ENCODE peak calls at places on chromosomes 11 and 22, in seven cellular contexts. Y is H7, C is K562, G is fibroblast of mammary gland, A is psoas muscle, U is stomach, V is DND-41. Z is an unnamed sample.

GRCh38 chr11:119148855-119149370 is at the start of gene ABCG4:
- DNase-seq in C (peak), A (peak), U (peak), Y (peak), G (no peak), V (peak), Z (no peak)

GRCh38 chr11:69492201-69492991 is 10.9 kb downstream of the LINC01488 start:
- DNase-seq in C (no peak), Y (peak), A (peak), G (peak), U (no peak), V (no peak), Z (peak)

GRCh38 chr11:93547028-93547427 is 3.8 kb upstream of the SMCO4 start:
- DNase-seq in Y (no peak), U (no peak), A (no peak), V (no peak), G (no peak), C (no peak), Z (no peak)

GRCh38 chr22:22201185-22201924 is 43.2 kb upstream of the VPREB1 start:
- DNase-seq in U (peak), V (peak), Y (peak), A (peak), C (peak), G (peak), Z (no peak)

GRCh38 chr22:25700996-25701815 is 40.8 kb upstream of the MYO18B start:
- DNase-seq in C (no peak), G (peak), V (peak), Y (no peak), A (peak), U (no peak), Z (peak)

GRCh38 chr22:39243443-39244072 is 1.2 kb downstream of the PDGFB start:
- DNase-seq in U (no peak), Y (peak), G (no peak), A (no peak), C (no peak), V (no peak), Z (no peak)

GRCh38 chr11:118749429-118749828 is 41.5 kb downstream of the DDX6 start:
- DNase-seq in U (no peak), G (no peak), C (no peak), A (no peak), Y (no peak), V (no peak), Z (no peak)

GRCh38 chr11:20337526-20338154 is 25.9 kb upstream of the HTATIP2 start:
- DNase-seq in C (no peak), G (peak), Y (peak), V (peak), A (no peak), U (no peak), Z (no peak)

GRCh38 chr22:42844756-42845155 is 12.3 kb downstream of the ARFGAP3 start:
- DNase-seq in G (peak), C (no peak), V (no peak), A (no peak), Y (no peak), U (no peak), Z (no peak)

GRCh38 chr22:26798433-26799065 is 141.2 kb downstream of the MIAT start:
- DNase-seq in C (no peak), G (no peak), V (no peak), U (no peak), Y (peak), A (no peak), Z (no peak)

GRCh38 chr11:29564501-29564900 is 452.3 kb downstream of the KCNA4 start:
- DNase-seq in U (no peak), C (no peak), Y (no peak), A (no peak), V (no peak), G (no peak), Z (no peak)

GRCh38 chr11:134346101-134346975 is 14.6 kb downstream of the GLB1L2 start:
- DNase-seq in U (no peak), Y (peak), A (no peak), C (no peak), V (peak), G (no peak), Z (no peak)

GRCh38 chr22:40728731-40729189 is 49.5 kb downstream of the MCHR1 start:
- DNase-seq in A (no peak), C (no peak), V (peak), Y (no peak), U (peak), G (no peak), Z (peak)

GRCh38 chr11:81987829-81988472 is 745.7 kb downstream of the FAM181B start:
- DNase-seq in U (no peak), C (no peak), G (peak), V (no peak), Y (no peak), A (no peak), Z (peak)

GRCh38 chr11:94330789-94331188 is 26.4 kb downstream of the IZUMO1R start:
- DNase-seq in Y (no peak), G (peak), V (no peak), C (no peak), U (no peak), A (no peak), Z (no peak)

GRCh38 chr11:93952082-93952780 is 68.9 kb upstream of the HEPHL1 start:
- DNase-seq in G (no peak), V (no peak), U (no peak), A (no peak), Y (no peak), C (no peak), Z (no peak)

GRCh38 chr11:35549787-35550186 is 24.4 kb upstream of the PAMR1 start:
- DNase-seq in V (no peak), A (no peak), C (no peak), G (peak), Y (peak), U (no peak), Z (peak)

GRCh38 chr11:102407901-102408300 is 44.7 kb downstream of the TMEM123 start:
- DNase-seq in C (no peak), V (no peak), Y (no peak), A (no peak), G (no peak), U (no peak), Z (no peak)

GRCh38 chr11:64173616-64174355 is 7.9 kb upstream of the MACROD1 start:
- DNase-seq in U (no peak), A (no peak), V (no peak), Y (no peak), C (no peak), G (peak), Z (no peak)

GRCh38 chr22:21590809-21591641 is 23.5 kb downstream of the UBE2L3 start:
- DNase-seq in U (no peak), V (no peak), Y (no peak), A (no peak), G (no peak), C (no peak), Z (no peak)

GRCh38 chr22:43901976-43902643 is 10.3 kb upstream of the PNPLA5 start:
- DNase-seq in C (no peak), A (no peak), G (peak), V (no peak), U (no peak), Y (no peak), Z (peak)

GRCh38 chr11:62104816-62105610 is 18.8 kb upstream of the INCENP start:
- DNase-seq in Y (no peak), V (no peak), U (no peak), C (peak), A (no peak), G (peak), Z (peak)

GRCh38 chr22:36360871-36361383 is 26.8 kb downstream of the MYH9 start:
- DNase-seq in Y (no peak), U (no peak), V (no peak), G (no peak), C (no peak), A (no peak), Z (peak)

GRCh38 chr11:134580635-134581025 is 168.6 kb upstream of the B3GAT1 start:
- DNase-seq in A (no peak), C (no peak), U (no peak), G (no peak), V (peak), Y (peak), Z (no peak)

GRCh38 chr11:115566185-115566765 is 62.1 kb upstream of the CADM1 start:
- DNase-seq in V (no peak), U (no peak), A (no peak), C (no peak), G (no peak), Y (no peak), Z (no peak)

GRCh38 chr11:76266269-76266668 is 60.0 kb upstream of the WNT11 start:
- DNase-seq in V (no peak), Y (no peak), G (peak), A (no peak), C (no peak), U (no peak), Z (peak)

GRCh38 chr11:62539238-62539925 is 7.2 kb downstream of the AHNAK start:
- DNase-seq in A (peak), Y (peak), U (peak), G (peak), V (no peak), C (peak), Z (peak)

GRCh38 chr22:47205562-47205961 is 443.1 kb downstream of the TBC1D22A start:
- DNase-seq in G (no peak), C (no peak), A (no peak), V (no peak), U (peak), Y (no peak), Z (no peak)

GRCh38 chr22:49013707-49014106 is 814.0 kb downstream of the BRD1 start:
- DNase-seq in C (no peak), A (no peak), V (no peak), G (no peak), U (peak), Y (peak), Z (no peak)

GRCh38 chr22:50347157-50347556 is 4.0 kb downstream of the PPP6R2 start:
- DNase-seq in U (no peak), C (peak), G (no peak), A (no peak), V (no peak), Y (no peak), Z (no peak)
- H3K4me3 ChIP-seq in U (peak), C (no peak), G (no peak), A (no peak), V (no peak), Y (no peak), Z (no peak)

DNA sequence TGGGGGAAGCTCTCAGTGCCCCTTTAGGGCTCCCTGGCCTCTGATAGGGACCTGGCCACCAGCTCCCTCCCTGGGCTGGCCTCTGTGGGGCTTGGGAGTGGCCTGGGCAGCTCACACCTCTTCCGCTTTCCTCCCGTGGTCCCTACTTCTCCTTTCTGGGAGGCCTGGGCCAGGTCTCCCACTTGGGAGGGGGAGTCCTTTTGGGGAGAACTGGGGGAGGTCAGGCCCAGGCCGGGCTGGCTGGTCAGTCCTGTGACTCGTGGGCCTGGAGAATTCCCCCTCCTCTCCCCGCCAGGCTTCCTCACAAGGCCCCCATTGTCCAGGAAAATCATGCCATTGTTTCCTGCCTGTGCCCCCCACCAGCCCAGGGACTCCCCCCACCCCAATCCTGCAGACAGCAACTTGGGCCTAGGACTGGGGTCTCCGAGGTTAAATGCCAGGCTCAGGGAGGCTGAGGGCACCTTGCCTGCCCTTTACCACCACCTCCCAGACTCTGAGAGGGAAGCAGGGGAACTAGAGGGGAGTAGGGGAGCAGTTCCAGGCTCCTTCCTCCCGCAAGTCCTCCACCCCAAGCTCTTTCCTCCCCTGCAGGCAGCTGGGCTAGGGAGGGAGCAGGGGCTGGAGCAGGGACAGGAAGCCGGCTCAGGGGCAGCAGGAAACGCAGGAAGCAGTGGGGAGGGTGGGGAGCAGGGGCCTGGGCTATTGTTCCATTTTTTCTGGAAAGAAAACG is 2.8 kb downstream of the MAP3K11 start:
- DNase-seq in A (no peak), U (no peak), V (no peak), C (no peak), Y (peak), G (no peak), Z (no peak)
- H3K4me3 ChIP-seq in A (peak), U (peak), V (no peak), C (peak), Y (no peak), G (peak), Z (peak)

GRCh38 chr11:44674809-44675208 is 52.0 kb upstream of the TSPAN18 start:
- DNase-seq in G (no peak), V (no peak), A (no peak), U (no peak), C (no peak), Y (no peak), Z (no peak)

GRCh38 chr11:44670814-44671213 is 55.9 kb upstream of the TSPAN18 start:
- DNase-seq in A (no peak), U (no peak), C (no peak), V (no peak), Y (no peak), G (no peak), Z (no peak)

GRCh38 chr11:44675906-44676305 is 50.9 kb upstream of the TSPAN18 start:
- DNase-seq in G (no peak), U (no peak), Y (no peak), C (no peak), A (no peak), V (no peak), Z (no peak)

GRCh38 chr11:44673691-44674090 is 53.1 kb upstream of the TSPAN18 start:
- DNase-seq in A (no peak), Y (no peak), G (no peak), C (no peak), V (no peak), U (no peak), Z (no peak)

GRCh38 chr11:44671234-44671633 is 55.5 kb upstream of the TSPAN18 start:
- DNase-seq in A (no peak), C (no peak), V (no peak), G (no peak), U (no peak), Y (peak), Z (no peak)
- H3K4me3 ChIP-seq in A (no peak), C (no peak), V (no peak), G (no peak), U (no peak), Y (no peak), Z (no peak)

DNA sequence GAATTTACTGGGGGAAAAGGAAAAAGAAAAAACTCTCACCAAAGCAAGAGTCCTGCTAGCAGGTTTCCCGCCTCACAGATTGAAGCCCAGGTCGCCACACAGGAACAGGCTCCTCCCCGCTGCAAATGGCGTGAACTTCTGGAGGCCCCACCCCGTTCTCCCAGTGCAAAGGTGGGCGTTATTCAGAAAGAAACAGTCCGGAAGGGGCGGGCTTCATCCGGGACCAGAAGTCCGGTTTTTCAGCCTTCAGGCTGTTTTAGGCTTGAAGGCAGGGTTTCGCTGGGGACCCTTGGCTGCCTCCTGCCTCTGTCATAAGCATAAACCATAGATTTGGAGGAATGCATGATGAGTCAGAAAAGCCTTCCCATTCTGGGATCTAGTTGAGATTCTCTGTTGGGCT is 148.3 kb upstream of the POU2AF2 start:
- DNase-seq in Y (no peak), C (no peak), A (peak), U (peak), G (peak), V (no peak), Z (peak)
- H3K4me3 ChIP-seq in Y (peak), C (no peak), A (peak), U (peak), G (peak), V (no peak), Z (peak)

GRCh38 chr11:128908391-128909246 is 17.5 kb downstream of the KCNJ5 start:
- DNase-seq in G (peak), C (no peak), V (no peak), U (peak), A (peak), Y (no peak), Z (peak)
- H3K4me3 ChIP-seq in G (peak), C (no peak), V (no peak), U (no peak), A (no peak), Y (no peak), Z (peak)

DNA sequence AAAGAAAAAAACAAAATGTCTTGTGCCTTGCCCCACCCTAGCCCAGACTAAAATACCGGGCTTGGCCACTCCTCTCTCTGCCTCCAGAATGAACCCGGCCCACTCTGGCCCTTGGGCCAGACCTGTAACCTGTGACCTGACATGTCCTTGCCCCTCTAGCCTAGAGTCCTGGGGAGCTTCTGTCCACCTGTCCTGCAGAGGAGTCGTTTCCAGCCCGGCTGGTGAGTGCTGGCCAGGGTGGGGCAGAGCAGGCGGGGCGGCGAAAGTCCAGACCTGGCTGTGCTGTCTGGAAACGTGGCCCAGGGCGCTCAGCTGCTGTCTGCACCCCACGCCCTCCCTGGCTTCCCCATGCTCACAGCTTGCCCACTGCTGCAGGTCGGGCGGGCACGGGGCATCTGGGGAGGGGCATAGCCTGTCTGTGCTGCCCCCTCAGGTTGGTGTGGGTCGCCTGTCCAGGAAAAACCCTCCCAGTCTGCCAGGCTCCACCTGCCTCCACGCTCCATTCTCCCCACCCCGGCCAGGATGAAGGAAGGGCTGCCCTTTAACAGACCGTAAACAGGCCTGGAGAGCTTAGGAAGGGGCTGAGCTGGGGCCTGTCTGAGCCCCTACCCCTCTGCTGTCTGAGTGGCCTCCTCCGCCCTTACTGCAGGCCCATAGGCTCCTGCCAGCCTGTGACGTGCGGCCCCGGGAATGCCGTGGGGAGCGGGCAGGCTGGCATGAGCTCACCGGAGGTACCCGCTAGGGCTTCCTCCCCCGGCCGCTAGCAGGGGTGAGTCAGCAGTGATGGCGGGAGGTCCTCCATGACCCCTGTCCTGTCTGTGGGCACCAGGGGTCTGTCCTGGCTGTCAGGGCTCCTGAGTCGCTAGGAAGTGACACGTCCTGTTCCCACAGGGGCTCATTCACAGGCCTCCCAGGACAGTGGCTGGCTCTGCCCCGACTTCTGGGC is 1.9 kb downstream of the CD151 start:
- DNase-seq in G (peak), Y (no peak), U (peak), A (peak), C (no peak), V (no peak), Z (peak)
- H3K4me3 ChIP-seq in G (peak), Y (no peak), U (peak), A (peak), C (peak), V (no peak), Z (peak)

GRCh38 chr11:1834132-1834610 is 619 bp upstream of the SYT8 start:
- DNase-seq in C (no peak), V (no peak), U (peak), A (no peak), G (no peak), Y (no peak), Z (no peak)
- H3K4me3 ChIP-seq in C (no peak), V (no peak), U (no peak), A (no peak), G (no peak), Y (no peak), Z (no peak)

DNA sequence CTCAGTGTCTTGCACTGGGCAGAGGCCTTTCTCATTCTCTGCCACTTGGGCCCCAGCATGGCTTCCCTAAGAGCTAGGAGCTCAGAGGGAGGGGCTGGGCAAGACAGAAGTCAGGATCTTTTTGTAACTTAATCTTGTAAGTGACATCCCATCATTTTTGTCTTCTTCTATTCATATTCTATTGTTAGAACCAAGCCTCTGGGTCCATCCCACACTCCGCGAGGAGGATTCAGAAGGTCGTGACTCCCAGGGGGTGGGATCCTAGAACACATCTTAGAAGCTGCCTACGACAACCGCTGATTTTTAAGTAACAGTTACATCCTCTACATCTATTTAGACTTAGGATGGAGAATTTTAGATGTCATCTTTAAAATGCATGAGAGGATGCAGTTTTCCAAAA is 1.5 kb upstream of the IL17RA start:
- DNase-seq in A (no peak), U (no peak), G (no peak), Y (no peak), C (no peak), V (no peak), Z (no peak)
- H3K4me3 ChIP-seq in A (no peak), U (no peak), G (no peak), Y (no peak), C (no peak), V (no peak), Z (no peak)

DNA sequence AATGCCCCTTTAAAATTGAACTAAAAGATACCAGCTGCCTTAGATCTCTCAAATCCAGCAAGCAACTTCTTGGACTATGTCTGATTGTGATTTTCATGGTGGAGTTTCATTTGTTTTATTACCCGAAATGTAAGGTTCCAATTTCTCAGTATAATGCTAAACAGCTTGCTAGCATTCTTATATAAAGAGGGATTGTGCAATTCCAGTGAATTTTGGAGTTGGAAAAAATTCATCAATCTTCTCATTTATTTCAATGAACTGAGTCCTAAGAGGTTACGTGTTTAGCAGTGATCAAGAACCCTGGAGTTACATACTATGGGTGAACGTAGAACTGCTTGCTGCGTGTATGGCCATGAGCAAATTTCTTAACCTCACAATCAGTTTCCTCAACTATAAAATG is 5.5 kb downstream of the ETS1 start:
- DNase-seq in V (no peak), G (no peak), U (no peak), A (no peak), C (no peak), Y (no peak), Z (peak)
- H3K4me3 ChIP-seq in V (no peak), G (no peak), U (no peak), A (no peak), C (no peak), Y (no peak), Z (no peak)